ENCODE peak calls at places on chromosomes 13 and 19, in nine cellular contexts. One of them, this sample, is unnamed.

GRCh38 chr19:51158474-51159129 is 16.5 kb downstream of the SIGLEC7 start:
- DNase-seq in pancreas: peak
- DNase-seq in effector CD4-positive, alpha-beta T cell: peak
- DNase-seq in psoas muscle: peak
- DNase-seq in activated T-cell treated with anti-CD3 and anti-CD28 coated beads for 1 hour: peak
- DNase-seq in MCF 10A: peak
- DNase-seq in HTR-8/SVneo: peak
- DNase-seq in stimulated activated CD4-positive, alpha-beta T cell treated with anti-CD3 and anti-CD28 coated beads, Interleukin-1b, Interleukin-23, amount 100 ng/mL, for 24 hours: peak
- DNase-seq in T-cell: peak
- DNase-seq in this sample: peak

GRCh38 chr13:107373551-107373950 is 805.6 kb upstream of the ARGLU1 start:
- DNase-seq in pancreas: no peak
- DNase-seq in effector CD4-positive, alpha-beta T cell: no peak
- DNase-seq in psoas muscle: no peak
- DNase-seq in activated T-cell treated with anti-CD3 and anti-CD28 coated beads for 1 hour: no peak
- DNase-seq in MCF 10A: peak
- DNase-seq in HTR-8/SVneo: peak
- DNase-seq in stimulated activated CD4-positive, alpha-beta T cell treated with anti-CD3 and anti-CD28 coated beads, Interleukin-1b, Interleukin-23, amount 100 ng/mL, for 24 hours: no peak
- DNase-seq in T-cell: no peak
- DNase-seq in this sample: no peak

GRCh38 chr19:6587998-6588507 is 2.9 kb downstream of the CD70 start:
- DNase-seq in pancreas: no peak
- DNase-seq in effector CD4-positive, alpha-beta T cell: no peak
- DNase-seq in psoas muscle: no peak
- DNase-seq in activated T-cell treated with anti-CD3 and anti-CD28 coated beads for 1 hour: no peak
- DNase-seq in MCF 10A: no peak
- DNase-seq in HTR-8/SVneo: no peak
- DNase-seq in stimulated activated CD4-positive, alpha-beta T cell treated with anti-CD3 and anti-CD28 coated beads, Interleukin-1b, Interleukin-23, amount 100 ng/mL, for 24 hours: no peak
- DNase-seq in T-cell: no peak
- DNase-seq in this sample: no peak

GRCh38 chr19:19260842-19261241 is 12.3 kb downstream of the TM6SF2 start:
- DNase-seq in pancreas: no peak
- DNase-seq in effector CD4-positive, alpha-beta T cell: no peak
- DNase-seq in psoas muscle: no peak
- DNase-seq in activated T-cell treated with anti-CD3 and anti-CD28 coated beads for 1 hour: no peak
- DNase-seq in MCF 10A: no peak
- DNase-seq in HTR-8/SVneo: no peak
- DNase-seq in stimulated activated CD4-positive, alpha-beta T cell treated with anti-CD3 and anti-CD28 coated beads, Interleukin-1b, Interleukin-23, amount 100 ng/mL, for 24 hours: no peak
- DNase-seq in T-cell: no peak
- DNase-seq in this sample: no peak

GRCh38 chr19:2775556-2776430 is 7.3 kb downstream of the SGTA start:
- DNase-seq in pancreas: no peak
- DNase-seq in effector CD4-positive, alpha-beta T cell: peak
- DNase-seq in psoas muscle: peak
- DNase-seq in activated T-cell treated with anti-CD3 and anti-CD28 coated beads for 1 hour: peak
- DNase-seq in MCF 10A: no peak
- DNase-seq in HTR-8/SVneo: no peak
- DNase-seq in stimulated activated CD4-positive, alpha-beta T cell treated with anti-CD3 and anti-CD28 coated beads, Interleukin-1b, Interleukin-23, amount 100 ng/mL, for 24 hours: peak
- DNase-seq in T-cell: peak
- DNase-seq in this sample: peak

GRCh38 chr19:19559942-19560341 is 21.9 kb downstream of the CILP2 start:
- DNase-seq in pancreas: no peak
- DNase-seq in effector CD4-positive, alpha-beta T cell: no peak
- DNase-seq in psoas muscle: no peak
- DNase-seq in activated T-cell treated with anti-CD3 and anti-CD28 coated beads for 1 hour: no peak
- DNase-seq in MCF 10A: no peak
- DNase-seq in HTR-8/SVneo: no peak
- DNase-seq in stimulated activated CD4-positive, alpha-beta T cell treated with anti-CD3 and anti-CD28 coated beads, Interleukin-1b, Interleukin-23, amount 100 ng/mL, for 24 hours: no peak
- DNase-seq in T-cell: no peak
- DNase-seq in this sample: no peak

GRCh38 chr13:99796175-99796819 is 175.3 kb downstream of the ZIC5 start:
- DNase-seq in pancreas: no peak
- DNase-seq in effector CD4-positive, alpha-beta T cell: no peak
- DNase-seq in psoas muscle: no peak
- DNase-seq in activated T-cell treated with anti-CD3 and anti-CD28 coated beads for 1 hour: no peak
- DNase-seq in MCF 10A: peak
- DNase-seq in HTR-8/SVneo: peak
- DNase-seq in stimulated activated CD4-positive, alpha-beta T cell treated with anti-CD3 and anti-CD28 coated beads, Interleukin-1b, Interleukin-23, amount 100 ng/mL, for 24 hours: peak
- DNase-seq in T-cell: no peak
- DNase-seq in this sample: no peak

GRCh38 chr19:18020212-18021067 is 12.5 kb downstream of the ARRDC2 start:
- DNase-seq in pancreas: peak
- DNase-seq in effector CD4-positive, alpha-beta T cell: no peak
- DNase-seq in psoas muscle: peak
- DNase-seq in activated T-cell treated with anti-CD3 and anti-CD28 coated beads for 1 hour: no peak
- DNase-seq in MCF 10A: peak
- DNase-seq in HTR-8/SVneo: no peak
- DNase-seq in stimulated activated CD4-positive, alpha-beta T cell treated with anti-CD3 and anti-CD28 coated beads, Interleukin-1b, Interleukin-23, amount 100 ng/mL, for 24 hours: no peak
- DNase-seq in T-cell: no peak
- DNase-seq in this sample: no peak

GRCh38 chr13:51148223-51148951 is 37.3 kb upstream of the C13orf42 start:
- DNase-seq in pancreas: no peak
- DNase-seq in effector CD4-positive, alpha-beta T cell: no peak
- DNase-seq in psoas muscle: no peak
- DNase-seq in activated T-cell treated with anti-CD3 and anti-CD28 coated beads for 1 hour: no peak
- DNase-seq in MCF 10A: no peak
- DNase-seq in HTR-8/SVneo: no peak
- DNase-seq in stimulated activated CD4-positive, alpha-beta T cell treated with anti-CD3 and anti-CD28 coated beads, Interleukin-1b, Interleukin-23, amount 100 ng/mL, for 24 hours: no peak
- DNase-seq in T-cell: no peak
- DNase-seq in this sample: no peak

GRCh38 chr13:95150555-95150954 is 150.7 kb downstream of the ABCC4 start:
- DNase-seq in pancreas: no peak
- DNase-seq in effector CD4-positive, alpha-beta T cell: no peak
- DNase-seq in psoas muscle: no peak
- DNase-seq in activated T-cell treated with anti-CD3 and anti-CD28 coated beads for 1 hour: no peak
- DNase-seq in MCF 10A: no peak
- DNase-seq in HTR-8/SVneo: no peak
- DNase-seq in stimulated activated CD4-positive, alpha-beta T cell treated with anti-CD3 and anti-CD28 coated beads, Interleukin-1b, Interleukin-23, amount 100 ng/mL, for 24 hours: no peak
- DNase-seq in T-cell: no peak
- DNase-seq in this sample: no peak

GRCh38 chr19:13817018-13817614 is 21.9 kb downstream of the ZSWIM4 start:
- DNase-seq in pancreas: peak
- DNase-seq in effector CD4-positive, alpha-beta T cell: no peak
- DNase-seq in psoas muscle: no peak
- DNase-seq in activated T-cell treated with anti-CD3 and anti-CD28 coated beads for 1 hour: no peak
- DNase-seq in MCF 10A: no peak
- DNase-seq in HTR-8/SVneo: no peak
- DNase-seq in stimulated activated CD4-positive, alpha-beta T cell treated with anti-CD3 and anti-CD28 coated beads, Interleukin-1b, Interleukin-23, amount 100 ng/mL, for 24 hours: no peak
- DNase-seq in T-cell: no peak
- DNase-seq in this sample: no peak

GRCh38 chr13:48507024-48507423 is 25.9 kb downstream of the RCBTB2 start:
- DNase-seq in pancreas: no peak
- DNase-seq in effector CD4-positive, alpha-beta T cell: no peak
- DNase-seq in psoas muscle: no peak
- DNase-seq in activated T-cell treated with anti-CD3 and anti-CD28 coated beads for 1 hour: no peak
- DNase-seq in MCF 10A: no peak
- DNase-seq in HTR-8/SVneo: no peak
- DNase-seq in stimulated activated CD4-positive, alpha-beta T cell treated with anti-CD3 and anti-CD28 coated beads, Interleukin-1b, Interleukin-23, amount 100 ng/mL, for 24 hours: no peak
- DNase-seq in T-cell: no peak
- DNase-seq in this sample: no peak

GRCh38 chr13:99418663-99419140 is 82.6 kb upstream of the TM9SF2 start:
- DNase-seq in pancreas: no peak
- DNase-seq in effector CD4-positive, alpha-beta T cell: no peak
- DNase-seq in psoas muscle: no peak
- DNase-seq in activated T-cell treated with anti-CD3 and anti-CD28 coated beads for 1 hour: no peak
- DNase-seq in MCF 10A: no peak
- DNase-seq in HTR-8/SVneo: no peak
- DNase-seq in stimulated activated CD4-positive, alpha-beta T cell treated with anti-CD3 and anti-CD28 coated beads, Interleukin-1b, Interleukin-23, amount 100 ng/mL, for 24 hours: no peak
- DNase-seq in T-cell: no peak
- DNase-seq in this sample: no peak

GRCh38 chr13:111575276-111575675 is 254.8 kb downstream of the TEX29 start:
- DNase-seq in pancreas: no peak
- DNase-seq in effector CD4-positive, alpha-beta T cell: no peak
- DNase-seq in psoas muscle: no peak
- DNase-seq in activated T-cell treated with anti-CD3 and anti-CD28 coated beads for 1 hour: no peak
- DNase-seq in MCF 10A: no peak
- DNase-seq in HTR-8/SVneo: no peak
- DNase-seq in stimulated activated CD4-positive, alpha-beta T cell treated with anti-CD3 and anti-CD28 coated beads, Interleukin-1b, Interleukin-23, amount 100 ng/mL, for 24 hours: no peak
- DNase-seq in T-cell: no peak
- DNase-seq in this sample: no peak

GRCh38 chr19:10346509-10346908 is 7.1 kb upstream of the ICAM3 start:
- DNase-seq in pancreas: no peak
- DNase-seq in effector CD4-positive, alpha-beta T cell: no peak
- DNase-seq in psoas muscle: no peak
- DNase-seq in activated T-cell treated with anti-CD3 and anti-CD28 coated beads for 1 hour: no peak
- DNase-seq in MCF 10A: peak
- DNase-seq in HTR-8/SVneo: no peak
- DNase-seq in stimulated activated CD4-positive, alpha-beta T cell treated with anti-CD3 and anti-CD28 coated beads, Interleukin-1b, Interleukin-23, amount 100 ng/mL, for 24 hours: no peak
- DNase-seq in T-cell: no peak
- DNase-seq in this sample: no peak

GRCh38 chr13:91313103-91313502 is 34.4 kb upstream of the MIR17HG start:
- DNase-seq in pancreas: no peak
- DNase-seq in effector CD4-positive, alpha-beta T cell: no peak
- DNase-seq in psoas muscle: no peak
- DNase-seq in activated T-cell treated with anti-CD3 and anti-CD28 coated beads for 1 hour: no peak
- DNase-seq in MCF 10A: peak
- DNase-seq in HTR-8/SVneo: peak
- DNase-seq in stimulated activated CD4-positive, alpha-beta T cell treated with anti-CD3 and anti-CD28 coated beads, Interleukin-1b, Interleukin-23, amount 100 ng/mL, for 24 hours: no peak
- DNase-seq in T-cell: no peak
- DNase-seq in this sample: peak